ENCODE peak calls at places on chromosomes 12 and 14, in six cellular contexts. T is AG04450, B is HFF-Myc, W is glutamatergic neuron, M is Peyer's patch, Z is GM06990. U is an unnamed sample.

GRCh38 chr12:25689996-25690501 is 137.0 kb upstream of the LMNTD1 start:
- DNase-seq in T (no peak), B (peak), W (no peak), M (no peak), Z (no peak), U (no peak)

GRCh38 chr14:99601301-99601945 is 2.6 kb downstream of the CCDC85C start:
- DNase-seq in T (no peak), B (no peak), W (no peak), M (no peak), Z (no peak), U (no peak)

GRCh38 chr12:95318071-95318545 is 100.5 kb downstream of the VEZT start:
- DNase-seq in T (peak), B (no peak), W (no peak), M (no peak), Z (no peak), U (no peak)

GRCh38 chr14:34356267-34356660 is 105.8 kb downstream of the SPTSSA start:
- DNase-seq in T (no peak), B (no peak), W (no peak), M (no peak), Z (no peak), U (no peak)

GRCh38 chr12:20220339-20220738 is 148.0 kb upstream of the PDE3A start:
- DNase-seq in T (no peak), B (peak), W (no peak), M (no peak), Z (no peak), U (no peak)

GRCh38 chr14:104994988-104995387 is 9.4 kb downstream of the CLBA1 start:
- DNase-seq in T (no peak), B (no peak), W (no peak), M (no peak), Z (no peak), U (no peak)

GRCh38 chr12:122473543-122474323 is 27.0 kb downstream of the ZCCHC8 start:
- DNase-seq in T (no peak), B (no peak), W (no peak), M (peak), Z (peak), U (no peak)

GRCh38 chr12:87274594-87275245 is 754.5 kb downstream of the C12orf50 start:
- DNase-seq in T (no peak), B (no peak), W (no peak), M (no peak), Z (no peak), U (no peak)

GRCh38 chr14:64812412-64812811 is 67.3 kb downstream of the SPTB start:
- DNase-seq in T (no peak), B (no peak), W (peak), M (peak), Z (peak), U (no peak)

GRCh38 chr12:98532687-98533304 is 17.4 kb downstream of the TMPO start:
- DNase-seq in T (peak), B (peak), W (no peak), M (no peak), Z (no peak), U (no peak)

GRCh38 chr12:61137677-61138380 is 1122.4 kb upstream of the USP15 start:
- DNase-seq in T (no peak), B (no peak), W (no peak), M (no peak), Z (no peak), U (no peak)

GRCh38 chr12:14937689-14938088 is 648 bp downstream of the ERP27 start:
- DNase-seq in T (no peak), B (no peak), W (no peak), M (no peak), Z (no peak), U (no peak)

GRCh38 chr14:95043732-95044462 is 113.4 kb downstream of the DICER1 start:
- DNase-seq in T (no peak), B (no peak), W (no peak), M (no peak), Z (no peak), U (no peak)

GRCh38 chr12:49953961-49954835 is 3.7 kb downstream of the AQP2 start:
- DNase-seq in T (no peak), B (no peak), W (no peak), M (no peak), Z (no peak), U (peak)

GRCh38 chr12:105378821-105379400 is 48.4 kb downstream of the C12orf75 start:
- DNase-seq in T (no peak), B (no peak), W (peak), M (no peak), Z (no peak), U (no peak)

GRCh38 chr12:106213721-106214121 is 34.1 kb downstream of the CKAP4 start:
- DNase-seq in T (no peak), B (no peak), W (no peak), M (no peak), Z (no peak), U (no peak)

GRCh38 chr12:17192721-17193120 is 586.8 kb upstream of the LMO3 start:
- DNase-seq in T (no peak), B (no peak), W (no peak), M (no peak), Z (no peak), U (no peak)

GRCh38 chr14:29222671-29223268 is 456.2 kb downstream of the FOXG1 start:
- DNase-seq in T (peak), B (peak), W (no peak), M (no peak), Z (no peak), U (no peak)

GRCh38 chr14:100297320-100298300 is 8.6 kb downstream of the SLC25A29 start:
- DNase-seq in T (peak), B (no peak), W (peak), M (peak), Z (peak), U (peak)

GRCh38 chr14:90336985-90337384 is 5.2 kb upstream of the NRDE2 start:
- DNase-seq in T (no peak), B (no peak), W (no peak), M (no peak), Z (no peak), U (no peak)

DNA sequence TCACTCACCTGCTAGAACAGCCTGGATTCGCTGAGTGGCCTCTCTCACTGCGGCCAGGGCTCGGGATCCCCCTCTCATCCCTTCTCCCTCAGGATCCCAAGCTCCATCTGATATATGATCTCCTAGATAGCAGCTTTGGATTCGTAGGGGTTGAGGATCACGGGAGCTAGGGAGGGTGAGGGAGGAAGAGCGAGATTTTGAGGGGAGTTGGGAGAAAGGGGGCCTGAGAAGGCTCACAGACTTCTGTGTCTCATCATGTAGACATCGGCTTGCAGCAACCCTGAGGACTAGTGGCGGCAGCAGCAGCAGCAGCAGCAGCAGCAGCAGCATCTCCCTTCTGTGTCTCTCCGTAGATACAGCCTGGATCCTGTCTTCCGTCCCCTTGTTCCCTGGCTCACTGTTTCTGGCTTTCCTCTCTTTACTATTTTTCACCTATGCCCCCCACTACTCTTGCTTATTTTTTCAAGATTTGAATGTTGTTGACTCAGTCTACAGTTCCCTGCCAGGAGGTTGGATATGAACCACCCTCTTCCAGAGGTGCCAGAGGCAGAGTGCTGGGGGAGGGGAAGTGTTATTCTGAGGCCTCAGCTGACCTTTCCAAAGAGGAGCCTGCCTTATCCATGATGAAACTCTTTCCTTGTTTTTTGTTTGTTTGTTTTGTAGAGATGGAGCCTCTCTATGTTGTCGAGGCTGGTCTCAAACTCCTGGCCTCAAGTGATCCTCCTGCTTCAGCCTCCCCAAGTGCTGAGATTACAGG is at the start of gene CIROP:
- DNase-seq in T (no peak), B (no peak), W (no peak), M (no peak), Z (no peak), U (no peak)
- TF ChIP-seq CTCF in T (no peak), B (no peak), W (no peak), M (no peak), Z (no peak), U (no peak)

DNA sequence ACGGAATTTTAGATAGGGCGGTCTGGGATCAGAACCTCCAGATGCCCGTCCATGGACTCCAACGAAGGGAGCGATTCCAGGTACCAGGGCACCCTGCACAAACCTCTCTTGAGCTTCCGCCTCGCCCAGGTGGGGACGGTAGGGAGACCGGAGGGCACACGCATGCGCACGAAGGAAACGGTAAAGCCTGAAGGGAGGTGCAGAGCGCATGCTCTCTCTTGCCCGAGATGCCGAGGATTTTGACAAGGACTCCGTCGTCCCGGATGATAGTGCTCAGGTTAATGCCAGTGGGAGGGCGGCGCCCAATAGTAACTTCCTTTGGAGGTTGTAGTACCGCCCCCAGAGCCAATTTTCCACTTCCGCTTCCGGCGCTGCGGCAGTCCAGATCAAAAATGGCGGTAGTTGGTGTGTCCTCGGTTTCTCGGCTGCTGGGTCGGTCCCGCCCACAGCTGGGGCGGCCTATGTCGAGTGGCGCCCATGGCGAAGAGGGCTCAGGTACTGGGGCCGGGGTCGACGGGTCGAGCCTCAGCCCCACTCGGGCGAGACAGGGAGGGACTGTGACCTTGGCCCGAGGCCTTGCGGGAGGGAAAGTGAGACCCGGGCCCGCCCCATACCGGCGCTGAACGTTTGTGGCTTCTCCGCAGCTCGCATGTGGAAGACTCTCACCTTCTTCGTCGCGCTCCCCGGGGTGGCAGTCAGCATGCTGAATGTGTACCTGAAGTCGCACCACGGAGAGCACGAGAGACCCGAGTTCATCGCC is at the start of gene COX6A1:
- DNase-seq in T (peak), B (peak), W (peak), M (peak), Z (peak), U (peak)
- TF ChIP-seq CTCF in T (peak), B (no peak), W (no peak), M (no peak), Z (peak), U (no peak)

DNA sequence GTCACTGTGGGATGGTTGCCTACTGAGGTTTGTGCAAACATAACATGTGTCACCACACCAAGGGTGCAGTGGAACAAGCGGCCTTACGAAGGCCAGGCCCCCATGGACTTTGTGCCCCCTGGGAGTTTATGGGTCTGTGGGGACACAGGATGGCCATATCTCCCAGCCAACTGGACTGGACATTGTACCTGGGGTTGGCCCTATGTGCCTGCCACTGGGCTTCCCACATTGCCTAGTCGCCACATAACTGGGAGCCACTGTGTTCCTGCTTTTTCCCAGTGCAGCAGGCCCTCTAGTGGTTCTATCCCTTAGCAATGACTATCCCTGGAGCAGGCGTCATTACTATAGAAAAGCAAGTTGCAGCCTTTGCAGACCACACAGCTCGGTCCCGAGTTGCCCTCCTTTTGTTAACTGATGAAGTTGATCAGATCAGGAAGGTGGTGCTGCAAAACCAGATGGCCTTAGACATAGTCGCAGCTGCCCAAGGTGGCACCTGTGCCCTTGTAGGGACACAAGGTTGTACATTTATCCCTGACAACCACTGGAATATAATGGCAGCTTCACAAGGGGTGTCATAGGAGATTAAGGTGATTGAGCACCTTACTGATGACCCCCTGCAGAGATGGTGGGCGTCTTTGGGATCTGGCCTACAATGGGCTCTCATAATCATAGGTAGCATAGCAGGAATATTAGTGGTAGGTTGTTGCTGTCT is 15.2 kb upstream of the RNASE12 start:
- DNase-seq in T (no peak), B (no peak), W (no peak), M (no peak), Z (no peak), U (no peak)
- TF ChIP-seq CTCF in T (peak), B (peak), W (peak), M (peak), Z (peak), U (peak)

DNA sequence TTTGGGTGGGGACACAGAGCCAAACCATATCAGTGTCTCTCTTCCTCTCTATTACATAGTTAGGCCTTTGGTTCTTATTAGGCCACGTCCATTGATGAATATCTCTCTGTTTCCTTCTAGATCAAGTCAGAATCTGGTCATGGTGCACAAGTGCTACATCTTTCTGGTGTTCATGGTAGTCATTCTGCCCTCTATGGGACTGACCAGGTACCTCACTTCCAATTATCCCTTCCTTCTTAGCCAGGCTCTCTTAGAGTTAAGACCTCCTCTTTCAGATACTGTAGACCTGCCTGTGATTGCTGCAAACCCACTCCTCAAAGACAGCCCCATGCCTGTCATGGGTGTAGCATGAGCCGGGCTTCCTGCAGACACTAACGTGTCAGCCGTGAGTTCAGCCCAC is 25.2 kb downstream of the NGB start:
- DNase-seq in T (no peak), B (no peak), W (no peak), M (no peak), Z (no peak), U (no peak)
- TF ChIP-seq CTCF in T (no peak), B (no peak), W (no peak), M (no peak), Z (no peak), U (peak)

DNA sequence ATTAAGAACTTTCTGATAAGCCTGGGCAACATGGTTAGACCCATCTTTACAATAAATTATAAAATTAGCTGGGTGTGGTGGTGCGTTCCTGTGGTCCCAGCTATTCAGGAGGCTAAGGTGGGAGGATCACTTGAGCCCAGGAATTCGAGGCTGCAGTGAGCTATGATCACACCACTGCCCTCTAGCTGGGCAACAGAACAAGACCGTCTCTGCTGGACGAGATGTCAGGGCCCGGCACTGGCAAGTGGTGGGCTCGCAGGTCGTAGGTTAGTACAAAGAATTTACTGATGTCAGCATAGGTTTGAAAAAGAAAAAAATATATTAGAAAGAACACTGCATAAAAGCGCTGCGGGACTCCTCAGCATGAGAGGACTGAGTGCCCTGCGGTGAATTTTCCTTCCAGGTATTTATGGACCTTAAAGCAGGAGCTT is 15.7 kb upstream of the VSIG10 start:
- DNase-seq in T (no peak), B (no peak), W (no peak), M (no peak), Z (no peak), U (no peak)
- TF ChIP-seq CTCF in T (no peak), B (no peak), W (no peak), M (no peak), Z (no peak), U (peak)

DNA sequence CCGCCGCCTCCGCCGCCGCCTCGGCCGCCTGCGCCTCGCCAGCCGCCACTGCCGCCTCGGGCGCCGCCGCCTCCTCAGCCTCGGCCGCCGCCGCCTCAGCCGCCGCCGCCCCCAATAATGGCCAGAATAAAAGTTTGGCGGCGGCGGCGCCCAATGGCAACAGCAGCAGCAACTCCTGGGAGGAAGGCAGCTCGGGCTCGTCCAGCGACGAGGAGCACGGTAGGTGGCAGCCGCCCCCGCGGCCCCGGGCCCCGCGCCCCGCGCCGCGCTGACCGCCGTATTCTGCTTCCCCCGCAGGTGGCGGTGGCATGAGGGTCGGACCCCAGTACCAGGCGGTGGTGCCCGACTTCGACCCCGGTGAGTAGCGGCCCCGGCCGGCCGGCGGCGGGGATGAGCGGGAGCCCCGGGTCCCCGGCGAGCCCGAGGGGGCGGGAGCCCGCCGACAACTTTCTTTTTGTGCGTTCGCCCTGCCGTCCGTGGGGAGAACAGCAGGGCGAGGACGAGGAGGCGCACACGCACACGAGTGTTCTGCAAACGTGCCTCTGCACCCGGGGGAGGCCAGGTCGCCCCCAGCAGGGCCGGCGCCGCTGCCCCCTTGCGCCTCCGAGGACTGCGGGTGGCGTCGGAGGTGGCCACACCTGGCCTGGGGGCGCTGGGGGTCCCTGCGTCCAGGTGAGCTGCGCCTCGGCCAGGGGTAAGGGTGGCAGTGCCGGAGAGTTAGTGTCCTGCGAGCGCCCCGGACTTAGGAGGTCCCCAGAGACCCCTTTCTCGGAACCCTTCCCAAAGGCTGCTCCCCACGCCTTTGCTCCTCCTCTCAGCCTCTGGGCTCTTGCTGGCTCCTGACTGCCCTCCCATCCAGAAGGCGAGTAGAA is 756 bp downstream of the RCOR1 start:
- DNase-seq in T (no peak), B (no peak), W (peak), M (peak), Z (peak), U (peak)
- TF ChIP-seq CTCF in T (peak), B (peak), W (peak), M (peak), Z (no peak), U (peak)

DNA sequence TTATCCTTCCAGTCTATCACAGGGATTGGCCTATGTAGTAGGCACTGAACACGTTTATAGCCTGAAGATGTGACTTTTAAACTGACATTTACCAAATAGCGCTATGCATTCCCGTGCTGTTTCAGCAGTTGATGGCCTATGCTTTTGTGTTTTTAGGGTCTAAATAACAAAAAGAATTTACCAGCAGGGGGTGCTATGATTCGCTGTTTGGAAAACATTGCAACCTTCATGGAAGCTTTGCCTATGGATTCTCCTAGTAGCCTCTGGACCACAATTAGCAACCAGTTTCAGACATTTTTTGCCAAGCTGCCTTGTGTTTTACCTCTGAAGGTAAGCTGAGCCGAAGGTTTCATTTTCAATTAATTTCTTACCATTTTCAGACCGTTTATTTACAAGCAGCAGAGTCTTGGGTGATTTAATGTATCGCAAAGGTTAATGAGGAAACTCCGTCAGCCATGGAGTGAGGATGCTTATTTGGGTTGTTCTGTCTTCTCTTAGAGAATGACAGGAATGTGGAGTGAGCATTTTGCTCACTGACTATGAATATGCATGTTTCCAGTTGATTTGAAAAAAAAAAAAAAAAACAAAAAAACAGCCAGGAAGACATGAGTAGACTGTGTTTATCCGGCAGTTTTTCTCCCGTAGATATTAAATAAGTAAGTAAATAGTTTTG is 133.1 kb downstream of the PRIMA1 start:
- DNase-seq in T (no peak), B (peak), W (no peak), M (no peak), Z (no peak), U (no peak)
- TF ChIP-seq CTCF in T (peak), B (peak), W (peak), M (peak), Z (peak), U (peak)

DNA sequence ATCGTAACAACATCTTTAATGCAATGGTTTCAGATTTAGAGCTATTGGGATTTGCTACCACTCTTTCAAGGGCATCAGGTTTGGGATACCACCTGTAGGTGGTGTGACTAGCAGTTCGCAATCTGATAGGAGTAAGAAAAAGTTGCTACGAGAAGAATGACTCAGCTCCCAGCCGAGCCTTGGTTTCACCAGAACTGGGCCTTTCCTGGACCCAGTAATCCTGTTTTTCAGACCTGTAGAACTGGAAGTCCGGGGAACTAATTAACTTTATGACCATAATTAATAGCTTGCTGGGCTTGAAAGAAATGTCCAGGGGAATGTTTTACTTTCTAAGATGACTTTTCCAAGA is 770 bp downstream of the ABHD4 start:
- DNase-seq in T (no peak), B (no peak), W (no peak), M (no peak), Z (no peak), U (no peak)
- TF ChIP-seq CTCF in T (peak), B (no peak), W (no peak), M (peak), Z (peak), U (peak)

U was measured in chondrocyte.